ENCODE peak calls at places on chromosome 21, in four cellular contexts. One of them, this sample, is unnamed.

GRCh38 chr21:34274001-34274400 is 89.8 kb upstream of the KCNE2 start:
- DNase-seq in left ventricle myocardium inferior: no peak
- DNase-seq in foreskin fibroblast: peak
- DNase-seq in HFFc6: no peak
- DNase-seq in this sample: no peak

GRCh38 chr21:26389971-26390641 is 183.0 kb downstream of the CYYR1 start:
- DNase-seq in left ventricle myocardium inferior: no peak
- DNase-seq in foreskin fibroblast: peak
- DNase-seq in HFFc6: peak
- DNase-seq in this sample: no peak

GRCh38 chr21:35895598-35895997 is 164.7 kb downstream of the SETD4 start:
- DNase-seq in left ventricle myocardium inferior: no peak
- DNase-seq in foreskin fibroblast: no peak
- DNase-seq in HFFc6: no peak
- DNase-seq in this sample: no peak

GRCh38 chr21:35046223-35046690 is 2.8 kb downstream of the RUNX1 start:
- DNase-seq in left ventricle myocardium inferior: no peak
- DNase-seq in foreskin fibroblast: no peak
- DNase-seq in HFFc6: no peak
- DNase-seq in this sample: no peak

GRCh38 chr21:43331111-43331961 is 95.6 kb downstream of the SIK1 start:
- DNase-seq in left ventricle myocardium inferior: no peak
- DNase-seq in foreskin fibroblast: no peak
- DNase-seq in HFFc6: no peak
- DNase-seq in this sample: no peak

GRCh38 chr21:46152939-46153258 is 2.5 kb downstream of the FTCD start:
- DNase-seq in left ventricle myocardium inferior: no peak
- DNase-seq in foreskin fibroblast: no peak
- DNase-seq in HFFc6: no peak
- DNase-seq in this sample: no peak

GRCh38 chr21:14319805-14320204 is 63.1 kb downstream of the HSPA13 start:
- DNase-seq in left ventricle myocardium inferior: no peak
- DNase-seq in foreskin fibroblast: no peak
- DNase-seq in HFFc6: no peak
- DNase-seq in this sample: no peak

GRCh38 chr21:27372381-27372780 is 405.5 kb upstream of the ADAMTS5 start:
- DNase-seq in left ventricle myocardium inferior: no peak
- DNase-seq in foreskin fibroblast: no peak
- DNase-seq in HFFc6: no peak
- DNase-seq in this sample: no peak

GRCh38 chr21:29114765-29115164 is 15.7 kb upstream of the MAP3K7CL start:
- DNase-seq in left ventricle myocardium inferior: no peak
- DNase-seq in foreskin fibroblast: peak
- DNase-seq in HFFc6: peak
- DNase-seq in this sample: peak

GRCh38 chr21:29189358-29189757 is 58.9 kb downstream of the MAP3K7CL start:
- DNase-seq in left ventricle myocardium inferior: no peak
- DNase-seq in foreskin fibroblast: no peak
- DNase-seq in HFFc6: peak
- DNase-seq in this sample: no peak

GRCh38 chr21:29372063-29372802 is 73.5 kb downstream of the BACH1 start:
- DNase-seq in left ventricle myocardium inferior: no peak
- DNase-seq in foreskin fibroblast: peak
- DNase-seq in HFFc6: peak
- DNase-seq in this sample: peak

GRCh38 chr21:28431022-28431421 is 561.7 kb downstream of the LTN1 start:
- DNase-seq in left ventricle myocardium inferior: no peak
- DNase-seq in foreskin fibroblast: no peak
- DNase-seq in HFFc6: peak
- DNase-seq in this sample: no peak

DNA sequence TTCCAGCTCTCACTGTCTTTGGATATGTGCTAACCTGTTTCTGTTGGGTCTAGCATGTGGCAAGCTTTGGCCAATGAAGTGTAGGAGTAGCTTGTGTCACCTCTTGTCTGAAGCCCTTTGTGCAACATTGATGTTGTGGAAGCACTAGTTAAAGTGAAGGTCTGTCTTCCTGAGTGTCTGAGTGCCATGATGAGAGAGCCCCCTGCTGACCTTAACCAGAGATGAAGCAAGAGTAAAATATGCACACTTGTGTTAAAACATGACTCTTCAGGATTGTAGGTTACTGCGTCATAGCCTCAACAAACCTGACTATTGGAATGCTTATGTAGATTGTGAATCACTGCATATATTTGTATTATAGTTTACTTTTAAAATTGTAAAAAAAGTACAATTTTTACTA is 103.7 kb downstream of the NCAM2 start:
- DNase-seq in left ventricle myocardium inferior: no peak
- DNase-seq in foreskin fibroblast: peak
- DNase-seq in HFFc6: peak
- DNase-seq in this sample: peak
- TF ChIP-seq CTCF in left ventricle myocardium inferior: peak
- TF ChIP-seq CTCF in foreskin fibroblast: no peak
- TF ChIP-seq CTCF in HFFc6: peak
- TF ChIP-seq CTCF in this sample: peak

GRCh38 chr21:31088196-31088751 is 50.0 kb upstream of the KRTAP19-8 start:
- DNase-seq in left ventricle myocardium inferior: no peak
- DNase-seq in foreskin fibroblast: no peak
- DNase-seq in HFFc6: no peak
- DNase-seq in this sample: no peak
- TF ChIP-seq CTCF in left ventricle myocardium inferior: no peak
- TF ChIP-seq CTCF in foreskin fibroblast: no peak
- TF ChIP-seq CTCF in HFFc6: no peak
- TF ChIP-seq CTCF in this sample: no peak

DNA sequence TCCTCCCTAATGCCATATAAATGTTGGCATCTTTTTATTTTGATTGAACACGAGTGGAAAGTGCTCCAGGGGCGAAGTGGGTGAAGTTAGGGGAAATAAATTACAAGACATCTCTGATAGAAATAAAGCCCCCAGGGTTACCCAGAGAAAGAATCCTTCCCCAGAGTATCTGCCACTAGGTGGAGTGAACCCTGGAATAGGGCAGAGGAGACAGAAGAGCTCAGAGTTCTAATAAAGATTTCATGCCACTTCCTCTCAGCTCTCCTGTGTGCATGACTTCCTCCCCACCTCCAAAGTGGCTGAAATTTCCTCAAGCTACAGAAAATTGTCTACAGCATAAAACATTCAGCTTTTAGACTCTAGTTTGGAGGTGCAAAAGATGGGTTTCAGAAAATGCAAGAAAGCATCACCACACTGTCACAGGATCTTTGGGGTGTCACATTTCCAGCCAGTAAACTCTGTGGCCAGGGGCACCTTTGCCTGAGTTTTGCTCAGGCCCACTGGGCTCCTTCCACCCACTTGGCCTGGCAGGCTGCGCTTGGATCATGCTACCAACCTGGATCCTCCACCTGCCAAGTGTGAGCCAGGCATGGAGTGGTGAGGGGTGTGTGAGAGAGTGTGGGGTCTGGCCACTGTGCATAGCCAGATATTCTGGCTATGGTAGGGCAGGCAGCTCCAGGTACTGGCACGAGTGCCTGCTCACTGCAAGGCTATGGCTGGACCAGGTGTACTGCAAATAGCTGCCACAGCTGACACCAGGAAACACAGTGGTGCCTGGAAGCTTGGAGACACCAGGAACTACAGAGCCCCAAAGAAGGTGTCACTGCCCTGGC is 208.8 kb upstream of the USP25 start:
- DNase-seq in left ventricle myocardium inferior: no peak
- DNase-seq in foreskin fibroblast: no peak
- DNase-seq in HFFc6: no peak
- DNase-seq in this sample: no peak
- TF ChIP-seq CTCF in left ventricle myocardium inferior: no peak
- TF ChIP-seq CTCF in foreskin fibroblast: peak
- TF ChIP-seq CTCF in HFFc6: peak
- TF ChIP-seq CTCF in this sample: peak

GRCh38 chr21:32412998-32413504 is 545 bp downstream of the EVA1C start:
- DNase-seq in left ventricle myocardium inferior: peak
- DNase-seq in foreskin fibroblast: no peak
- DNase-seq in HFFc6: no peak
- DNase-seq in this sample: no peak
- TF ChIP-seq CTCF in left ventricle myocardium inferior: no peak
- TF ChIP-seq CTCF in foreskin fibroblast: peak
- TF ChIP-seq CTCF in HFFc6: no peak
- TF ChIP-seq CTCF in this sample: peak

GRCh38 chr21:38166214-38166547 is 90.6 kb upstream of the KCNJ15 start:
- DNase-seq in left ventricle myocardium inferior: no peak
- DNase-seq in foreskin fibroblast: no peak
- DNase-seq in HFFc6: no peak
- DNase-seq in this sample: no peak

GRCh38 chr21:38171723-38172344 is 85.0 kb upstream of the KCNJ15 start:
- DNase-seq in left ventricle myocardium inferior: no peak
- DNase-seq in foreskin fibroblast: peak
- DNase-seq in HFFc6: peak
- DNase-seq in this sample: peak

GRCh38 chr21:38167345-38167744 is 89.4 kb upstream of the KCNJ15 start:
- DNase-seq in left ventricle myocardium inferior: no peak
- DNase-seq in foreskin fibroblast: no peak
- DNase-seq in HFFc6: no peak
- DNase-seq in this sample: no peak

GRCh38 chr21:38170705-38171682 is 85.8 kb upstream of the KCNJ15 start:
- DNase-seq in left ventricle myocardium inferior: no peak
- DNase-seq in foreskin fibroblast: no peak
- DNase-seq in HFFc6: peak
- DNase-seq in this sample: no peak

DNA sequence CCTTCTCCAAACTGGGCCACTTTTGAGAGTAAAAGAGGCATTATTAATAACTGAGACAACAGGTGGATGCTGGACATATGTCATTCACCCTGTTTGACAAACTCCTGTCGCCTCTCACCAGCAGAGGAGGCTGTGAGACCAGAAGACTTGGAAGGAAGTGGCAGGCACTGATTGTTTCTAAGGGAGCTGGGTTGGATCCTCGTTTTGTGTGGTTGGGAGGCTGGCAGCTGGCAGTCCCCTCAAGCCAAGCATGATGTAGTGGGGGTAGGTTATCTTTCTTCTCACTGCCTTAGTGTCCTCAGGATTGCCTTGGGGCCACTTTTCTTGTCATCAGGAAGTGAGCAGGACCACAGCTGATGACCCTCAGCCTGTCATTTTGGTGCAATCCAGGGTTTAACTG is 86.5 kb upstream of the KCNJ15 start:
- DNase-seq in left ventricle myocardium inferior: no peak
- DNase-seq in foreskin fibroblast: peak
- DNase-seq in HFFc6: peak
- DNase-seq in this sample: no peak
- TF ChIP-seq CTCF in left ventricle myocardium inferior: peak
- TF ChIP-seq CTCF in foreskin fibroblast: peak
- TF ChIP-seq CTCF in HFFc6: peak
- TF ChIP-seq CTCF in this sample: peak

GRCh38 chr21:41506526-41507520 is 1.1 kb downstream of the TMPRSS2 start:
- DNase-seq in left ventricle myocardium inferior: no peak
- DNase-seq in foreskin fibroblast: no peak
- DNase-seq in HFFc6: no peak
- DNase-seq in this sample: no peak
- TF ChIP-seq CTCF in left ventricle myocardium inferior: no peak
- TF ChIP-seq CTCF in foreskin fibroblast: no peak
- TF ChIP-seq CTCF in HFFc6: no peak
- TF ChIP-seq CTCF in this sample: no peak